ENCODE peak calls at places on chromosomes 4 and X, in four cellular contexts. One of them, this sample, is unnamed. For H3K4me1, the result is how much of the 10 kb centered on the place peaks cover.

GRCh38 chr4:167721574-167721973 is 370.8 kb upstream of the ANXA10 start:
- DNase-seq in PC-3: peak
- DNase-seq in psoas muscle: no peak
- DNase-seq in heart left ventricle: no peak
- DNase-seq in this sample: no peak

GRCh38 chr4:2261110-2261852 is 628 bp downstream of the MXD4 start:
- DNase-seq in PC-3: peak
- DNase-seq in psoas muscle: peak
- DNase-seq in heart left ventricle: peak
- DNase-seq in this sample: peak

GRCh38 chr4:99473131-99473530 is 37.7 kb upstream of the C4orf17 start:
- DNase-seq in PC-3: no peak
- DNase-seq in psoas muscle: no peak
- DNase-seq in heart left ventricle: no peak
- DNase-seq in this sample: no peak

GRCh38 chr4:3711183-3712111 is 54.7 kb upstream of the ADRA2C start:
- DNase-seq in PC-3: no peak
- DNase-seq in psoas muscle: peak
- DNase-seq in heart left ventricle: no peak
- DNase-seq in this sample: no peak

GRCh38 chr4:38387819-38388218 is 276.2 kb upstream of the KLF3 start:
- DNase-seq in PC-3: no peak
- DNase-seq in psoas muscle: no peak
- DNase-seq in heart left ventricle: no peak
- DNase-seq in this sample: no peak

GRCh38 chrX:107996124-107996523 is 14.0 kb upstream of the TEX13B start:
- DNase-seq in PC-3: no peak
- DNase-seq in psoas muscle: no peak
- DNase-seq in heart left ventricle: no peak
- DNase-seq in this sample: no peak

GRCh38 chrX:122739770-122740169 is 444.3 kb upstream of the GRIA3 start:
- DNase-seq in PC-3: no peak
- DNase-seq in psoas muscle: no peak
- DNase-seq in heart left ventricle: no peak
- DNase-seq in this sample: no peak

GRCh38 chr4:2762048-2762447 is 5.9 kb upstream of the TNIP2 start:
- DNase-seq in PC-3: no peak
- DNase-seq in psoas muscle: peak
- DNase-seq in heart left ventricle: no peak
- DNase-seq in this sample: no peak

GRCh38 chrX:14528629-14529287 is 578 bp upstream of the GLRA2 start:
- DNase-seq in PC-3: peak
- DNase-seq in psoas muscle: peak
- DNase-seq in heart left ventricle: peak
- DNase-seq in this sample: peak

GRCh38 chr4:39067451-39067850 is 5.4 kb downstream of the KLHL5 start:
- DNase-seq in PC-3: no peak
- DNase-seq in psoas muscle: no peak
- DNase-seq in heart left ventricle: no peak
- DNase-seq in this sample: no peak

GRCh38 chrX:103310592-103311400 is at the start of gene BEX2:
- DNase-seq in PC-3: peak
- DNase-seq in psoas muscle: no peak
- DNase-seq in heart left ventricle: peak
- DNase-seq in this sample: peak

GRCh38 chr4:131091896-131092295 is 1995.9 kb downstream of the C4orf33 start:
- DNase-seq in PC-3: peak
- DNase-seq in psoas muscle: no peak
- DNase-seq in heart left ventricle: no peak
- DNase-seq in this sample: no peak

GRCh38 chr4:128256539-128256938 is 31.1 kb downstream of the PGRMC2 start:
- DNase-seq in PC-3: no peak
- DNase-seq in psoas muscle: no peak
- DNase-seq in heart left ventricle: no peak
- DNase-seq in this sample: no peak

GRCh38 chr4:105751718-105752299 is 43.2 kb downstream of the GSTCD start:
- DNase-seq in PC-3: no peak
- DNase-seq in psoas muscle: no peak
- DNase-seq in heart left ventricle: no peak
- DNase-seq in this sample: no peak

GRCh38 chrX:102155806-102156179 is at the start of gene BEX5:
- DNase-seq in PC-3: peak
- DNase-seq in psoas muscle: peak
- DNase-seq in heart left ventricle: peak
- DNase-seq in this sample: peak

GRCh38 chr4:145891958-145892357 is 46.7 kb downstream of the ZNF827 start:
- DNase-seq in PC-3: no peak
- DNase-seq in psoas muscle: no peak
- DNase-seq in heart left ventricle: no peak
- DNase-seq in this sample: no peak

GRCh38 chrX:70262952-70263567 is 3.1 kb upstream of the P2RY4 start:
- DNase-seq in PC-3: peak
- DNase-seq in psoas muscle: no peak
- DNase-seq in heart left ventricle: peak
- DNase-seq in this sample: peak

GRCh38 chrX:105150557-105150956 is 69.9 kb downstream of the TEX13A start:
- DNase-seq in PC-3: no peak
- DNase-seq in psoas muscle: no peak
- DNase-seq in heart left ventricle: no peak
- DNase-seq in this sample: no peak

GRCh38 chr4:101599620-101600019 is 190.9 kb upstream of the BANK1 start:
- DNase-seq in PC-3: peak
- DNase-seq in psoas muscle: no peak
- DNase-seq in heart left ventricle: no peak
- DNase-seq in this sample: no peak

GRCh38 chrX:69238153-69238959 is 73.1 kb upstream of the PJA1 start:
- DNase-seq in PC-3: no peak
- DNase-seq in psoas muscle: peak
- DNase-seq in heart left ventricle: peak
- DNase-seq in this sample: peak

GRCh38 chr4:135838889-135839288 is 1637.3 kb upstream of the PABPC4L start:
- DNase-seq in PC-3: peak
- DNase-seq in psoas muscle: no peak
- DNase-seq in heart left ventricle: no peak
- DNase-seq in this sample: no peak

GRCh38 chr4:16819652-16820051 is 78.8 kb downstream of the LDB2 start:
- DNase-seq in PC-3: no peak
- DNase-seq in psoas muscle: no peak
- DNase-seq in heart left ventricle: no peak
- DNase-seq in this sample: no peak

GRCh38 chr4:125013891-125014290 is 300.9 kb upstream of the FAT4 start:
- DNase-seq in PC-3: peak
- DNase-seq in psoas muscle: no peak
- DNase-seq in heart left ventricle: no peak
- DNase-seq in this sample: no peak

GRCh38 chr4:120724656-120725055 is 197.9 kb downstream of the PRDM5 start:
- DNase-seq in PC-3: no peak
- DNase-seq in psoas muscle: no peak
- DNase-seq in heart left ventricle: no peak
- DNase-seq in this sample: no peak

GRCh38 chrX:152632445-152633097 is 5.1 kb upstream of the GABRQ start:
- DNase-seq in PC-3: peak
- DNase-seq in psoas muscle: no peak
- DNase-seq in heart left ventricle: no peak
- DNase-seq in this sample: peak

GRCh38 chrX:63754141-63754859 is 30.7 kb downstream of the ARHGEF9 start:
- DNase-seq in PC-3: no peak
- DNase-seq in psoas muscle: no peak
- DNase-seq in heart left ventricle: no peak
- DNase-seq in this sample: no peak

GRCh38 chr4:121009578-121010338 is 62.6 kb downstream of the NDNF start:
- DNase-seq in PC-3: no peak
- DNase-seq in psoas muscle: no peak
- DNase-seq in heart left ventricle: no peak
- DNase-seq in this sample: no peak

GRCh38 chr4:3520276-3520675 is 11.9 kb downstream of the LRPAP1 start:
- DNase-seq in PC-3: no peak
- DNase-seq in psoas muscle: peak
- DNase-seq in heart left ventricle: no peak
- DNase-seq in this sample: no peak

GRCh38 chr4:168796362-168797106 is 213.5 kb downstream of the CBR4 start:
- DNase-seq in PC-3: peak
- DNase-seq in psoas muscle: no peak
- DNase-seq in heart left ventricle: no peak
- DNase-seq in this sample: no peak

GRCh38 chrX:103400931-103401330 is 24.6 kb downstream of the BEX3 start:
- DNase-seq in PC-3: no peak
- DNase-seq in psoas muscle: no peak
- DNase-seq in heart left ventricle: no peak
- DNase-seq in this sample: no peak

GRCh38 chr4:101643201-101643600 is 147.3 kb upstream of the BANK1 start:
- DNase-seq in PC-3: peak
- DNase-seq in psoas muscle: no peak
- DNase-seq in heart left ventricle: no peak
- DNase-seq in this sample: no peak

GRCh38 chrX:18887821-18888205 is 96.1 kb downstream of the PHKA2 start:
- DNase-seq in PC-3: no peak
- DNase-seq in psoas muscle: no peak
- DNase-seq in heart left ventricle: no peak
- DNase-seq in this sample: no peak

GRCh38 chrX:20623448-20623847 is 356.7 kb upstream of the RPS6KA3 start:
- DNase-seq in PC-3: peak
- DNase-seq in psoas muscle: no peak
- DNase-seq in heart left ventricle: no peak
- DNase-seq in this sample: no peak

GRCh38 chr4:10456270-10457254 is 664 bp downstream of the ZNF518B start:
- DNase-seq in PC-3: peak
- DNase-seq in psoas muscle: peak
- DNase-seq in heart left ventricle: peak
- DNase-seq in this sample: peak

GRCh38 chr4:124883642-124884041 is 171.1 kb upstream of the ANKRD50 start:
- DNase-seq in PC-3: no peak
- DNase-seq in psoas muscle: no peak
- DNase-seq in heart left ventricle: no peak
- DNase-seq in this sample: no peak

GRCh38 chrX:150508461-150509367 is 59.7 kb upstream of the MTM1 start:
- DNase-seq in PC-3: no peak
- DNase-seq in psoas muscle: peak
- DNase-seq in heart left ventricle: peak
- DNase-seq in this sample: peak

DNA sequence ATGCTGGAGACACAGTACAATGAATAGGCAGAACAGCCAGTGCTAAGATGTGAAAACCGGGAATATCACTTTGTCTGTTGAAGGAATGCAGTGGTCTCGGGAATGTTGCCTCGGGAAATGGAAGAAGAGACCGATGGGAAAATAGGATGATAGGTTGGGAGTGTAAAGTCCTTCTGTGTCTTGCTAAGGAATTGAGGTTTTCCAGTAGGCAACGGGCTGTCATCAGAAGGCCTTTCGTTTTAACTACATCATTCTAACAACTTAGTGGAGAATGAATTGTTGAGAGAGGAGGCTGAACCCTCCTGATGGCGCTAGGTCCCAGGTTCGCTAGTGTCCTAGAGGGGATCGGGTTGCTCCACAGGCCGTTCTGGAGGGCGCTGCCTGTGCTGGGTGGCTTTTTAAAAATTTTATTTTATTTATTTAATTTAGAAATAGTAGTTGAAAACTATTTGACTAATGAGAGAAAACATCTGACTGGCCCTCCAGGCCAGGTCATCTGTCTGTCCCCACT is 735 bp downstream of the VBP1 start:
- DNase-seq in PC-3: peak
- DNase-seq in psoas muscle: no peak
- DNase-seq in heart left ventricle: no peak
- DNase-seq in this sample: no peak
- TF ChIP-seq CTCF in PC-3: no peak
- TF ChIP-seq CTCF in psoas muscle: no peak
- TF ChIP-seq CTCF in heart left ventricle: no peak
- TF ChIP-seq CTCF in this sample: no peak

GRCh38 chr4:1209821-1210220 is 37.4 kb upstream of the SPON2 start:
- DNase-seq in PC-3: no peak
- DNase-seq in psoas muscle: peak
- DNase-seq in heart left ventricle: peak
- DNase-seq in this sample: peak

GRCh38 chr4:1208970-1209704 is 36.8 kb upstream of the SPON2 start:
- DNase-seq in PC-3: no peak
- DNase-seq in psoas muscle: peak
- DNase-seq in heart left ventricle: no peak
- DNase-seq in this sample: no peak

GRCh38 chr4:1207157-1207470 is 34.7 kb upstream of the SPON2 start:
- DNase-seq in PC-3: no peak
- DNase-seq in psoas muscle: peak
- DNase-seq in heart left ventricle: no peak
- DNase-seq in this sample: no peak

GRCh38 chr4:1207603-1208265 is 35.4 kb upstream of the SPON2 start:
- DNase-seq in PC-3: peak
- DNase-seq in psoas muscle: peak
- DNase-seq in heart left ventricle: peak
- DNase-seq in this sample: peak

GRCh38 chr4:1208266-1208961 is 36.0 kb upstream of the SPON2 start:
- DNase-seq in PC-3: no peak
- DNase-seq in psoas muscle: peak
- DNase-seq in heart left ventricle: no peak
- DNase-seq in this sample: peak
- H3K4me1 ChIP-seq in PC-3: under half
- H3K4me1 ChIP-seq in psoas muscle: under half
- H3K4me1 ChIP-seq in heart left ventricle: under half
- H3K4me1 ChIP-seq in this sample: under half

DNA sequence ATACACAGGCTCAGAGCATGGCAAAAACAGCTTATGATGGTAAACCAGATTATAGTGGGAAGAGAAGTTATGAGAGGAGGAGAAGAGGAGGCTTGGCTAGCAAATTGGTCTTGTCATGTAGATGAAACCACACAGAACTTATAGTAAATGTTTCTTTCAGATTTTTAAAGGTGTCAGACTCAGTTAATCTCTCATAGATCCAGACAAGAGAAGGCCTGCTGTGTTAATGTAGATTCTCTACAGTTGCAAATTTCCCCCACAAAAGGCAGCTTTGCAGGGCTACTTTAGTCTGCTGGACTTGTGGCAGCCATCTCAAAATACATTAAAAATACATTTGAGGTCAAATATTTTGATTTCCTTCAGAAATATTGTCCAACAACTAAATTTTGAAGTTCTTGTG is 1731.7 kb downstream of the ARAP2 start:
- DNase-seq in PC-3: no peak
- DNase-seq in psoas muscle: no peak
- DNase-seq in heart left ventricle: no peak
- DNase-seq in this sample: no peak
- TF ChIP-seq CTCF in PC-3: no peak
- TF ChIP-seq CTCF in psoas muscle: no peak
- TF ChIP-seq CTCF in heart left ventricle: no peak
- TF ChIP-seq CTCF in this sample: no peak

GRCh38 chr4:89298160-89298559 is 9.4 kb downstream of the GPRIN3 start:
- DNase-seq in PC-3: no peak
- DNase-seq in psoas muscle: no peak
- DNase-seq in heart left ventricle: no peak
- DNase-seq in this sample: no peak

GRCh38 chr4:89296871-89297270 is 10.7 kb downstream of the GPRIN3 start:
- DNase-seq in PC-3: no peak
- DNase-seq in psoas muscle: no peak
- DNase-seq in heart left ventricle: no peak
- DNase-seq in this sample: no peak

GRCh38 chr4:89294583-89295244 is 12.9 kb downstream of the GPRIN3 start:
- DNase-seq in PC-3: no peak
- DNase-seq in psoas muscle: no peak
- DNase-seq in heart left ventricle: no peak
- DNase-seq in this sample: no peak

GRCh38 chr4:89295415-89295927 is 12.1 kb downstream of the GPRIN3 start:
- DNase-seq in PC-3: no peak
- DNase-seq in psoas muscle: no peak
- DNase-seq in heart left ventricle: no peak
- DNase-seq in this sample: no peak

GRCh38 chr4:89296399-89296798 is 11.2 kb downstream of the GPRIN3 start:
- DNase-seq in PC-3: no peak
- DNase-seq in psoas muscle: no peak
- DNase-seq in heart left ventricle: no peak
- DNase-seq in this sample: no peak
- H3K4me1 ChIP-seq in PC-3: under half
- H3K4me1 ChIP-seq in psoas muscle: under half
- H3K4me1 ChIP-seq in heart left ventricle: under half
- H3K4me1 ChIP-seq in this sample: half or more